ENCODE peak calls at places on chromosomes 3 and 15, in four cellular contexts. D, X, K and J are unnamed samples.

GRCh38 chr3:57079221-57079831 is 18.9 kb downstream of the SPATA12 start:
- DNase-seq in X (no peak), D (peak; percentile 75), K (peak; percentile 16), J (no peak)

GRCh38 chr15:97072560-97072959 is 742.1 kb downstream of the NR2F2 start:
- DNase-seq in D (no peak), X (no peak), K (no peak), J (no peak)

GRCh38 chr3:187042874-187043458 is 96.3 kb downstream of the RPL39L start:
- DNase-seq in K (no peak), X (no peak), D (no peak), J (no peak)

GRCh38 chr3:120552184-120553020 is 43.7 kb upstream of the NDUFB4 start:
- DNase-seq in D (peak; percentile 61), X (no peak), K (no peak), J (no peak)

GRCh38 chr15:75355369-75355768 is 8.5 kb downstream of the NEIL1 start:
- DNase-seq in X (no peak), D (no peak), K (no peak), J (no peak)

GRCh38 chr3:122577409-122578028 is at the start of gene PARP15:
- DNase-seq in K (peak; percentile 52), X (no peak), D (peak; percentile 61), J (peak; percentile 80)

GRCh38 chr15:99124641-99125040 is 19.8 kb downstream of the SYNM start:
- DNase-seq in D (no peak), K (no peak), X (no peak), J (no peak)

GRCh38 chr3:136979684-136980083 is 21.9 kb downstream of the IL20RB start:
- DNase-seq in K (no peak), D (no peak), X (no peak), J (no peak)

GRCh38 chr3:182248349-182248880 is 536.7 kb downstream of the SOX2 start:
- DNase-seq in K (no peak), X (no peak), D (no peak), J (no peak)

GRCh38 chr15:62306851-62307504 is 141.9 kb upstream of the C2CD4B start:
- DNase-seq in D (peak; percentile 59), K (no peak), X (peak; percentile 6), J (no peak)

GRCh38 chr3:46353639-46354410 is at the start of gene CCR2:
- DNase-seq in K (no peak), X (peak; percentile 67), D (no peak), J (no peak)

GRCh38 chr3:143070977-143071551 is 48.5 kb upstream of the CHST2 start:
- DNase-seq in X (no peak), D (no peak), K (no peak), J (no peak)

GRCh38 chr15:31197497-31198414 is 96.2 kb upstream of the TRPM1 start:
- DNase-seq in X (no peak), D (peak; percentile 70), K (peak; percentile 58), J (peak; percentile 72)

GRCh38 chr3:56775931-56776461 is 25.8 kb downstream of the ARHGEF3 start:
- DNase-seq in D (no peak), X (no peak), K (no peak), J (peak; percentile 56)

GRCh38 chr3:175432338-175433025 is 573.3 kb downstream of the NAALADL2 start:
- DNase-seq in D (no peak), K (no peak), X (no peak), J (no peak)

GRCh38 chr15:51737538-51738305 is at the start of gene LYSMD2:
- DNase-seq in D (peak; percentile 94), K (peak; percentile 77), X (peak; percentile 9), J (no peak)

GRCh38 chr3:151880326-151880725 is 6.9 kb downstream of the SUCNR1 start:
- DNase-seq in K (no peak), D (no peak), X (no peak), J (no peak)

GRCh38 chr3:186109897-186110803 is 1.3 kb upstream of the ETV5 start:
- DNase-seq in D (peak; percentile 74), K (peak; percentile 27), X (no peak), J (no peak)

GRCh38 chr3:153221748-153222162 is 59.7 kb downstream of the RAP2B start:
- DNase-seq in K (peak; percentile 72), D (peak; percentile 74), X (peak; percentile 98), J (peak; percentile 78)

GRCh38 chr3:31077021-31077601 is 182.7 kb upstream of the GADL1 start:
- DNase-seq in K (no peak), D (no peak), X (no peak), J (no peak)

GRCh38 chr15:23869391-23869790 is 182.3 kb upstream of the NDN start:
- DNase-seq in X (no peak), D (peak; percentile 73), K (no peak), J (no peak)

GRCh38 chr3:184321666-184322065 is 7.3 kb downstream of the EIF4G1 start:
- DNase-seq in X (no peak), K (no peak), D (peak; percentile 60), J (no peak)

GRCh38 chr3:126022741-126023359 is 53.9 kb downstream of the ROPN1B start:
- DNase-seq in D (no peak), X (no peak), K (no peak), J (peak; percentile 32)

GRCh38 chr3:42298259-42298658 is 32.3 kb upstream of the CCK start:
- DNase-seq in X (no peak), D (no peak), K (no peak), J (no peak)

GRCh38 chr15:33654859-33655258 is 313.4 kb upstream of the CHRM5 start:
- DNase-seq in D (no peak), X (no peak), K (no peak), J (no peak)

GRCh38 chr3:186193534-186194450 is 84.9 kb upstream of the ETV5 start:
- DNase-seq in K (no peak), D (peak; percentile 66), X (no peak), J (no peak)

GRCh38 chr15:69158843-69159240 is 1.6 kb upstream of the GLCE start:
- DNase-seq in K (no peak), X (no peak), D (no peak), J (no peak)

GRCh38 chr3:41808618-41809017 is 153.3 kb downstream of the ULK4 start:
- DNase-seq in D (no peak), K (no peak), X (no peak), J (no peak)

GRCh38 chr3:151477596-151478375 is 16.9 kb upstream of the IGSF10 start:
- DNase-seq in K (no peak), X (no peak), D (no peak), J (no peak)

GRCh38 chr3:174270841-174271240 is 588.3 kb upstream of the NAALADL2 start:
- DNase-seq in D (no peak), X (no peak), K (no peak), J (no peak)

GRCh38 chr3:56633602-56634371 is 49.3 kb downstream of the TASOR start:
- DNase-seq in X (no peak), D (peak; percentile 66), K (no peak), J (no peak)